ENCODE peak calls at places on chromosome 19, in five cellular contexts. H is lung microvascular endothelial cell, I is T-helper 9 cell, M is A673, A is heart right ventricle. G is an unnamed sample.
A peak's percentile ranks its signal among the peaks of the same experiment; 100 is the strongest.

GRCh38 chr19:43739836-43740235 is 14.9 kb downstream of the SMG9 start:
- DNase-seq in H (peak; percentile 34), I (no peak), M (no peak), A (no peak), G (no peak)

GRCh38 chr19:2887391-2887914 is 13.3 kb upstream of the ZNF57 start:
- DNase-seq in H (peak; percentile 78), I (no peak), M (peak; percentile 82), A (no peak), G (peak; percentile 76)

GRCh38 chr19:13053761-13054604 is 48.7 kb downstream of the LYL1 start:
- DNase-seq in H (peak; percentile 92), I (no peak), M (no peak), A (peak; percentile 93), G (no peak)

GRCh38 chr19:28560786-28561185 is 652.2 kb downstream of the UQCRFS1 start:
- DNase-seq in H (no peak), I (no peak), M (no peak), A (no peak), G (no peak)

GRCh38 chr19:35154535-35155406 is at the start of gene FXYD5:
- DNase-seq in H (peak; percentile 66), I (peak; percentile 63), M (peak; percentile 76), A (peak; percentile 74), G (peak; percentile 68)

GRCh38 chr19:34201133-34201532 is 28.8 kb downstream of the LSM14A start:
- DNase-seq in H (no peak), I (no peak), M (no peak), A (no peak), G (no peak)

GRCh38 chr19:14817052-14817451 is 17.9 kb downstream of the OR7A5 start:
- DNase-seq in H (no peak), I (no peak), M (no peak), A (no peak), G (no peak)

GRCh38 chr19:35903550-35904179 is 1.3 kb downstream of the HCST start:
- DNase-seq in H (peak; percentile 39), I (peak; percentile 79), M (peak; percentile 90), A (peak; percentile 70), G (peak; percentile 65)

GRCh38 chr19:6062274-6062673 is 48.0 kb downstream of the RFX2 start:
- DNase-seq in H (peak; percentile 93), I (peak; percentile 43), M (no peak), A (no peak), G (no peak)